ENCODE peak calls at places on chromosome X, in five cellular contexts. V is sigmoid colon, W is suprapubic skin, B is heart left ventricle, S is A549. H is an unnamed sample. For H3K4me1, the result is how much of the 10 kb centered on the place peaks cover.

GRCh38 chrX:140092121-140092520 is 126.8 kb upstream of the CXorf66 start:
- DNase-seq in V (no peak), S (no peak), W (no peak), B (no peak), H (no peak)

GRCh38 chrX:53563324-53563723 is 123.2 kb downstream of the HUWE1 start:
- DNase-seq in W (no peak), S (no peak), B (no peak), V (no peak), H (no peak)

GRCh38 chrX:103628386-103629290 is at the start of gene TCEAL1:
- DNase-seq in S (no peak), V (peak), W (peak), B (peak), H (no peak)

GRCh38 chrX:108163333-108164082 is 71.9 kb downstream of the ATG4A start:
- DNase-seq in S (no peak), V (no peak), B (no peak), W (no peak), H (no peak)

GRCh38 chrX:8782595-8782994 is 18.6 kb downstream of the FAM9A start:
- DNase-seq in B (no peak), S (no peak), V (no peak), W (no peak), H (no peak)

GRCh38 chrX:152817082-152817744 is 13.3 kb downstream of the CETN2 start:
- DNase-seq in B (no peak), S (no peak), W (no peak), V (no peak), H (no peak)

GRCh38 chrX:1480082-1480785 is 27.5 kb upstream of the ASMTL start:
- DNase-seq in V (peak), B (no peak), W (no peak), S (no peak), H (no peak)

GRCh38 chrX:7552758-7553157 is 290.2 kb upstream of the VCX start:
- DNase-seq in S (no peak), B (no peak), W (no peak), V (no peak), H (no peak)

GRCh38 chrX:9315086-9315485 is 149.8 kb upstream of the TBL1X start:
- DNase-seq in B (no peak), V (no peak), W (no peak), S (no peak), H (no peak)

GRCh38 chrX:133544778-133545177 is 129.5 kb upstream of the GPC4 start:
- DNase-seq in S (no peak), B (no peak), W (no peak), V (no peak), H (no peak)

GRCh38 chrX:68112321-68112720 is 321.0 kb downstream of the OPHN1 start:
- DNase-seq in S (no peak), W (no peak), B (no peak), V (no peak), H (no peak)

GRCh38 chrX:134670241-134670811 is 12.1 kb upstream of the PLAC1 start:
- DNase-seq in V (no peak), W (no peak), B (no peak), S (peak), H (no peak)

GRCh38 chrX:63283331-63283730 is 67.8 kb downstream of the SPIN4 start:
- DNase-seq in V (no peak), W (no peak), S (no peak), B (no peak), H (no peak)

GRCh38 chrX:85592980-85593379 is 213.5 kb upstream of the POF1B start:
- DNase-seq in B (no peak), S (no peak), W (no peak), V (no peak), H (no peak)

GRCh38 chrX:107691024-107691448 is 62.7 kb downstream of the PRPS1 start:
- DNase-seq in B (no peak), W (no peak), S (no peak), V (no peak), H (no peak)

GRCh38 chrX:108178099-108178498 is 86.5 kb downstream of the ATG4A start:
- DNase-seq in W (no peak), S (no peak), V (no peak), B (no peak), H (no peak)

GRCh38 chrX:38273453-38273852 is 52.8 kb upstream of the SRPX start:
- DNase-seq in S (no peak), W (no peak), V (no peak), B (no peak), H (no peak)

GRCh38 chrX:17813277-17813676 is 47.8 kb downstream of the RAI2 start:
- DNase-seq in B (no peak), W (no peak), S (no peak), V (no peak), H (no peak)

GRCh38 chrX:16825306-16826035 is 39.2 kb downstream of the TXLNG start:
- DNase-seq in S (peak), V (no peak), B (no peak), W (no peak), H (no peak)

GRCh38 chrX:16114640-16115039 is 8.7 kb upstream of the GRPR start:
- DNase-seq in W (no peak), V (no peak), B (no peak), S (no peak), H (no peak)

GRCh38 chrX:155313766-155314165 is 20.6 kb downstream of the CLIC2 start:
- DNase-seq in B (no peak), S (no peak), W (no peak), V (no peak), H (no peak)

GRCh38 chrX:11890843-11891514 is 132.9 kb downstream of the MSL3 start:
- DNase-seq in W (no peak), B (peak), S (no peak), V (peak), H (no peak)

GRCh38 chrX:9566150-9566621 is 101.3 kb downstream of the TBL1X start:
- DNase-seq in W (no peak), S (peak), B (peak), V (peak), H (no peak)

GRCh38 chrX:48508400-48509244 is at the start of gene PORCN:
- DNase-seq in W (peak), B (peak), V (peak), S (peak), H (peak)

GRCh38 chrX:106959897-106960296 is 39.7 kb downstream of the CLDN2 start:
- DNase-seq in S (peak), V (no peak), W (no peak), B (no peak), H (no peak)

GRCh38 chrX:11887175-11887574 is 129.1 kb downstream of the MSL3 start:
- DNase-seq in V (no peak), S (no peak), W (no peak), B (no peak), H (no peak)

GRCh38 chrX:129833153-129834004 is 10.3 kb downstream of the ZDHHC9 start:
- DNase-seq in W (no peak), S (no peak), B (no peak), V (no peak), H (no peak)

DNA sequence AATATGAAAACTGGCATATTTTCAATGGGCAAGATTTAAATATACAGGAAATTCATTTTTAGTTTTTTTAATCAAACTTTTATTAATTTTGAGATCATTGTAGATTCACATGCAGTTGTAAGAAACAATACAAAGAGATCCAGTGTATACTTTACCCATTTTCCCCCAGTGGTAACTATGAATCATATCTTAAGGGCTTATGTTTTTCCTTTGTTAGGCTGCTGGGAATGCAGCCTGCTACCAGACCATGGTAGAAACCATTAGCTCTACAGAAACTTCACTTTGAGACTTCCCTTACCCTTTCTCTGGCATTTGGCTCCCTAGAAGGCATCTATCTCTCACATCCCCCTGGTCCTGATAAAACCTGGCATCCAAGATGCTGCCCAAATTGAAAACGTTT is 147.6 kb upstream of the EOLA2 start:
- DNase-seq in B (no peak), S (no peak), V (no peak), W (no peak), H (no peak)
- H3K4me1 ChIP-seq in B (under half), S (under half), V (under half), W (under half), H (under half)

DNA sequence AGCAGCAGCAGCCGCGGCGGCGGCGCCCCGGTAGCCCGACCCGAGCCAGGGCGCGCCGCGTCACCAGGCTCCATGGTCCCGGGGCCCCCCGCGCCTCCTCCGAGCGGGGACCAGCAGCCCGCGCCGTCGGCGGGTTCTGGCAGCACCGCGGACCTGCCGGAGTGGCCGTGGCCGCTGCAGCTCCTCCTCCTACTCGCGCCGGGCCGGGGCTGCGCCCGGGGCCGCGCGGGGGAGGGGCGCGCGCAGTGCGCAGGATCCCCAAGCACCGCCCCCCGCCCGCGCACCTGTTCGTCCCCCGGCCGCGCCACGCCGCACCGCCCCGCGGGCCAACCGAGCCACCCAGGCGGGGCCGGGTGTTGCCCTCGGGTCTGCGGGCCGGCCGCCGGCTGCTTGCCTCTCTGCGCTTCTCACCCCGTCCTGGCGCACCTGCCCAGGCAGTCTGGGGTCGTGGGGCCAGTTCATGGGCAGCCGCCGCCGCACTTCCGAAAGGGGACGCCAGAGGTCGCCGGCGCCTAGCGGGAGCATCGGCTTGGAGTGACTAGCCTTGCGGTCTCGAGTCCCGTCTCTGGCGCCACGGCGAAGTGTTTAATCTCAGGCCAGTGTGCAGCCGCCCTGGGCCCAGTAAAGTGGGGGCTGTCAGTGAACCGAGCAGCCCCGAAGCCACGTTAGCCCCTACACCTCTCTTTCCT is at the start of gene SLC9A7:
- DNase-seq in S (peak), W (peak), B (peak), V (peak), H (no peak)
- TF ChIP-seq POLR2A in S (peak), W (no peak), B (no peak), V (no peak), H (no peak)

GRCh38 chrX:56763556-56764152 is 34.6 kb downstream of the NBDY start:
- DNase-seq in B (peak), S (no peak), W (no peak), V (peak), H (no peak)
- H3K4me3 ChIP-seq in B (no peak), S (no peak), W (no peak), V (no peak), H (no peak)

GRCh38 chrX:46575991-46576392 is 2.4 kb downstream of the CHST7 start:
- DNase-seq in B (peak), V (peak), W (no peak), S (no peak), H (no peak)

GRCh38 chrX:46576458-46576857 is 2.9 kb downstream of the CHST7 start:
- DNase-seq in W (no peak), B (peak), V (no peak), S (no peak), H (no peak)

GRCh38 chrX:46574941-46575381 is 1.4 kb downstream of the CHST7 start:
- DNase-seq in S (no peak), B (peak), W (no peak), V (no peak), H (no peak)

GRCh38 chrX:46574337-46574940 is 874 bp downstream of the CHST7 start:
- DNase-seq in S (no peak), W (no peak), B (peak), V (no peak), H (no peak)

GRCh38 chrX:46575586-46575985 is 2.0 kb downstream of the CHST7 start:
- DNase-seq in S (no peak), W (no peak), B (no peak), V (no peak), H (no peak)
- H3K4me1 ChIP-seq in S (under half), W (under half), B (under half), V (under half), H (under half)

GRCh38 chrX:118493653-118494297 is 1.8 kb upstream of the DOCK11 start:
- DNase-seq in B (no peak), S (no peak), V (no peak), W (no peak), H (no peak)

GRCh38 chrX:118495958-118496762 is 545 bp downstream of the DOCK11 start:
- DNase-seq in W (no peak), S (no peak), V (peak), B (peak), H (peak)

GRCh38 chrX:118497180-118497814 is 1.7 kb downstream of the DOCK11 start:
- DNase-seq in S (no peak), V (no peak), B (no peak), W (no peak), H (no peak)

GRCh38 chrX:118496763-118497079 is 1.1 kb downstream of the DOCK11 start:
- DNase-seq in S (no peak), W (no peak), B (peak), V (no peak), H (no peak)

DNA sequence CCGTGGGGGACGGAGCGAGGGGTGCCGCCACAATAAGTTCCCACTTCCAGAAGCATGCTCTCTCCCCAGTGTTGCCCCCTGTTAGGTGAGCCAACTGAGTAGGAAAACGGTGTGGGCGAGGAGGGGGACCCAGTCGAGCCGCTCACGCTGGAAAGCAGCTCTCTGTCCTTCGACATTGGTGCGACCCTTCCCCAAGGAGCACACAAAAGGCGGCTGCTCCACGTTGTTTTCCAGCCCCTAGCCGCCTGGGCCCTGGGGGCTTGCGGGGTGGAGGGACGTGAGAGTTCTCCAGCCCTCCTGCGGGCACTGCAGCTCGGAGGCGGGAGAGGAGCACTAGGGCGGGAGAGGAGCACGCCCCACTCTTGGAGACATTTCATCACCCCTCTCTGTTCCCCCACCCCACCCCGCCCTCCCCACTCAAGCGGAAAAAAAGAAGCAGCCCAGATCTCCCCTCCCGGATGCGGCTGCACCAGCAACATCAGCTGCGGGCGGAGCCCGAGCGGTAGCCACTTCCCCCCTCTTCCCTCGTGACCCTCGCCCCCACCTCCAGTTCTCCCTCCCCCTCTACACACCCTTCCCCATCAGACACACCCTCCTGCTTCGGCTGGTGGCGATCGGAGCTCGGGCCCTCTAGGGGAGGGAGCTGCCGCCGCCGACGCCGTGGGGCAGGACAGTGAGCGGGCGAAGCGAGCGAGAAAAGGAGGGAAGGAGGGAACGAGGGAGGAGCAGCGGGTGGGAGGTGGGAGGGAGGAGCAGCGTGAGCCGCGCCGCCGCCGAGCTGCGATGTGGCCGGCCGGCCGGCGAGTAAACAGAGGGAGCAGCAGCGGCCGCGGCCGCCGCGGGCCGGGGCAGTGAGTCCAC is at the start of gene DOCK11:
- DNase-seq in B (peak), V (peak), W (peak), S (peak), H (peak)
- TF ChIP-seq POLR2A in B (no peak), V (no peak), W (peak), S (no peak), H (no peak)